ENCODE peak calls at places on chromosome X, in five cellular contexts. F is ovary, A is esophagus squamous epithelium, U is spleen, J is tibial nerve. S is an unnamed sample.

GRCh38 chrX:18668468-18668867 is 3.4 kb downstream of the RS1 start:
- DNase-seq in F (no peak), A (no peak), U (no peak), J (no peak), S (no peak)

GRCh38 chrX:9878141-9878875 is 88.8 kb upstream of the CLDN34 start:
- DNase-seq in F (no peak), A (no peak), U (no peak), J (no peak), S (no peak)

GRCh38 chrX:112094729-112095128 is 12.2 kb upstream of the TRPC5 start:
- DNase-seq in F (no peak), A (no peak), U (no peak), J (no peak), S (no peak)

GRCh38 chrX:39848900-39849299 is 248.9 kb downstream of the BCOR start:
- DNase-seq in F (peak), A (no peak), U (no peak), J (peak), S (no peak)

GRCh38 chrX:121831601-121832000 is 784.2 kb downstream of the GLUD2 start:
- DNase-seq in F (no peak), A (no peak), U (no peak), J (no peak), S (no peak)

GRCh38 chrX:153640736-153641574 is 6.0 kb upstream of the DUSP9 start:
- DNase-seq in F (no peak), A (no peak), U (peak), J (no peak), S (no peak)

GRCh38 chrX:31717474-31717873 is 645.6 kb upstream of the FTHL17 start:
- DNase-seq in F (no peak), A (no peak), U (no peak), J (no peak), S (no peak)

GRCh38 chrX:3029084-3029483 is 12.2 kb upstream of the ARSF start:
- DNase-seq in F (no peak), A (no peak), U (no peak), J (no peak), S (no peak)

GRCh38 chrX:3663576-3664290 is 49.7 kb downstream of the PRKX start:
- DNase-seq in F (no peak), A (no peak), U (peak), J (no peak), S (no peak)

GRCh38 chrX:133249659-133250058 is 31.5 kb upstream of the TFDP3 start:
- DNase-seq in F (no peak), A (no peak), U (no peak), J (no peak), S (no peak)

GRCh38 chrX:132732236-132732635 is 226.2 kb downstream of the HS6ST2 start:
- DNase-seq in F (no peak), A (no peak), U (no peak), J (no peak), S (no peak)

GRCh38 chrX:123064053-123064452 is 120.0 kb upstream of the GRIA3 start:
- DNase-seq in F (no peak), A (no peak), U (no peak), J (no peak), S (no peak)

GRCh38 chrX:154818916-154819770 is 13.9 kb upstream of the MPP1 start:
- DNase-seq in F (no peak), A (no peak), U (no peak), J (no peak), S (no peak)

GRCh38 chrX:2965965-2966364 is 36.8 kb upstream of the ARSD start:
- DNase-seq in F (no peak), A (no peak), U (no peak), J (no peak), S (no peak)

GRCh38 chrX:77743720-77744119 is 42.3 kb downstream of the ATRX start:
- DNase-seq in F (no peak), A (no peak), U (no peak), J (no peak), S (no peak)

GRCh38 chrX:102659790-102660757 is 8.8 kb downstream of the GPRASP1 start:
- DNase-seq in F (peak), A (peak), U (peak), J (peak), S (no peak)
- TF ChIP-seq POLR2A in F (no peak), A (peak), U (no peak), J (peak), S (no peak)

GRCh38 chrX:24054182-24055042 is at the start of gene EIF2S3:
- DNase-seq in F (peak), A (peak), U (peak), J (peak), S (peak)
- TF ChIP-seq POLR2A in F (peak), A (peak), U (no peak), J (peak), S (peak)

DNA sequence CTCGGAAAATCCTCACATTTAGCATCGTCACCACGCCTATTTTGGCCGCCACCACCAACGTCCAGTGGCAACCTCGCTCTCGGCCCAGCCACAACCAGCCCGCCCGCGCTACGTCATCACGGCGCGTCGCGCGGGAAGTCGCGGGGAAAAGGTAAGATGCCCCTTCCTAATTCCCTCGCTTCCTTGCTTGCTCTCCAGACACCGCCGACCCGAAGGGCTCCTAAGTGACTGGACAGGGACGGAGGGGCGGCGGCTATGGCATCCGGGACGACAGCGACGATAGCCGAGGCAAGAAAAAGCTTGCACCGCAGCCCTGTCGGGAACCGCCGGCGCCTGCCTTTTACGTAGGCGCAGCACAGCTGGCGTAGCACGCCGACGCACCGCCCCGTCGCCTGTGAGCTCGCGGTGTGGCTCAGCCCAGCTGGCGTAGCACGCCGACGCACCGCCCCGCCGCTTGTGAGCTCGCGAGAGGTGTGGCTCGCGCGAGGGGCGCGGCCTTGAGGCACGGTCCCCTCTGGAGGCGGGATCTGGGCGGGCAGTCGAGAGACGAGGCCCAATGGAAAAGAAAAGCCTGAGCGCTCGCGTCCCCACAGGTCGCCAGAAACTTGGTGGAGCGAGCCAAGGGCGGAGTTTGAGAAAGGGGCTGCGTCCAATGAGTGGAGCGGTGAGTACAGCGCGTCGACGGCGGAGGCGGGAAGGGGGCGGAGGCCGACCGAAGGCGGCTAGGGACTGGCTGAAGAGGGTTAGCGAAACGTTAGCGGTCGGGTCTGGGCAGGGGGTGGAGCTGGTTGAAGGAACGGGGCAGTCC is at the start of gene HDAC6:
- DNase-seq in F (peak), A (peak), U (peak), J (peak), S (peak)
- TF ChIP-seq POLR2A in F (no peak), A (peak), U (no peak), J (no peak), S (peak)

GRCh38 chrX:41923257-41923924 is at the start of gene CASK:
- DNase-seq in F (peak), A (peak), U (peak), J (peak), S (peak)
- TF ChIP-seq POLR2A in F (peak), A (peak), U (peak), J (peak), S (peak)

GRCh38 chrX:101659601-101660063 is at the start of gene ARMCX2:
- DNase-seq in F (peak), A (no peak), U (peak), J (peak), S (peak)
- TF ChIP-seq POLR2A in F (peak), A (peak), U (peak), J (peak), S (peak)

DNA sequence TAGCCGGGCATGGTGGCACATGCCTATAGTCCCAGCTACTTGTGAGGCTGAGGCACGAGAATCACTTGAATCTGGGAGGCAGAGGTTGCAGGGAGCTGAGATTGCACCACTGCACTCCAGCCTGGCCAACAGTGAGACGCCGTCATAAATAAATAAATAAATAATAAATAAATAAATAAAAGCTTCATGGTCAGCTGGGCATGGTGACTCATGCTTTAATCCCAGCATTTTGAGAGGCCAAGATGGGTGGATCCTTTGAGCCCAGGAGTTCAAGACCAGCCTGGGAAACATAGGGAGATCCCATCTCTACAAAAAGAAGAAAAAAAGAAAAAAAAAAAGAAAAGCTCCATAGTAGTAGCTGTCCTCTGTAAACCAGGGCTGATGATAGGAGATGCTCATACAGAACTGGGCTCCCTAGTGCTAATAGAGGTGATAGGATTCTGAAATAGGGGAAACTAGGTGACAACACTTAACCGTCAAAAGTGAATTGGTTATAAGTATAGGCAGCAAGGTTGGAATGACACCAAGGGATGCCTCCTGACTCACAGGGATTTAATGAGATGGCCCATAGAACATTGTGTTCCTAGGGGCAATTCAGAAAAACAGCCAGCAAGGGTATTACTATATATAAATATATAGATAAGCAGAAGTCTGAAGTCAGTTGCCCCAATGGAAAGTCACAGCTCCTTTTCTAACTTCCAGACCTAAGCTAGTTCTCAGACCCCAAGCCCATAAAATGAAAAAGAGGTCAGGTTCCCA is 41.8 kb upstream of the ARHGEF6 start:
- DNase-seq in F (no peak), A (no peak), U (no peak), J (no peak), S (no peak)
- TF ChIP-seq POLR2A in F (no peak), A (no peak), U (no peak), J (no peak), S (no peak)

S was measured in H54.